ENCODE peak calls at places on chromosome 15, in nine cellular contexts. One of them, this sample, is unnamed.

GRCh38 chr15:63236272-63236671 is 41.1 kb upstream of the APH1B start:
- DNase-seq in fibroblast of mammary gland: peak
- DNase-seq in heart right ventricle: no peak
- DNase-seq in GM12865: no peak
- DNase-seq in lower leg skin: no peak
- DNase-seq in cardiac fibroblast: peak
- DNase-seq in uterus: no peak
- DNase-seq in foreskin fibroblast: peak
- DNase-seq in tibial artery: no peak
- DNase-seq in this sample: no peak

GRCh38 chr15:83871808-83872559 is 218.1 kb downstream of the ADAMTSL3 start:
- DNase-seq in cardiac fibroblast: peak
- DNase-seq in tibial artery: no peak
- DNase-seq in fibroblast of mammary gland: peak
- DNase-seq in heart right ventricle: no peak
- DNase-seq in uterus: no peak
- DNase-seq in GM12865: peak
- DNase-seq in lower leg skin: no peak
- DNase-seq in foreskin fibroblast: peak
- DNase-seq in this sample: peak

GRCh38 chr15:34754674-34755418 is at the start of gene GJD2:
- DNase-seq in fibroblast of mammary gland: no peak
- DNase-seq in cardiac fibroblast: no peak
- DNase-seq in tibial artery: no peak
- DNase-seq in lower leg skin: no peak
- DNase-seq in foreskin fibroblast: peak
- DNase-seq in GM12865: no peak
- DNase-seq in uterus: no peak
- DNase-seq in heart right ventricle: no peak
- DNase-seq in this sample: no peak

GRCh38 chr15:72358532-72359180 is 17.2 kb downstream of the HEXA start:
- DNase-seq in GM12865: peak
- DNase-seq in tibial artery: no peak
- DNase-seq in uterus: peak
- DNase-seq in lower leg skin: peak
- DNase-seq in fibroblast of mammary gland: peak
- DNase-seq in heart right ventricle: peak
- DNase-seq in cardiac fibroblast: peak
- DNase-seq in foreskin fibroblast: peak
- DNase-seq in this sample: peak

GRCh38 chr15:96361309-96362000 is 31.0 kb downstream of the NR2F2 start:
- DNase-seq in cardiac fibroblast: no peak
- DNase-seq in heart right ventricle: no peak
- DNase-seq in lower leg skin: no peak
- DNase-seq in tibial artery: no peak
- DNase-seq in GM12865: no peak
- DNase-seq in foreskin fibroblast: peak
- DNase-seq in fibroblast of mammary gland: no peak
- DNase-seq in uterus: no peak
- DNase-seq in this sample: no peak

GRCh38 chr15:69129026-69129385 is 31.4 kb upstream of the GLCE start:
- DNase-seq in cardiac fibroblast: no peak
- DNase-seq in GM12865: no peak
- DNase-seq in foreskin fibroblast: no peak
- DNase-seq in uterus: no peak
- DNase-seq in tibial artery: no peak
- DNase-seq in lower leg skin: no peak
- DNase-seq in fibroblast of mammary gland: no peak
- DNase-seq in heart right ventricle: no peak
- DNase-seq in this sample: no peak

GRCh38 chr15:63833246-63833696 is 477 bp downstream of the HERC1 start:
- DNase-seq in cardiac fibroblast: peak
- DNase-seq in fibroblast of mammary gland: peak
- DNase-seq in lower leg skin: peak
- DNase-seq in GM12865: peak
- DNase-seq in foreskin fibroblast: peak
- DNase-seq in uterus: peak
- DNase-seq in heart right ventricle: peak
- DNase-seq in tibial artery: peak
- DNase-seq in this sample: no peak

GRCh38 chr15:48358229-48358641 is 27.0 kb downstream of the DUT start:
- DNase-seq in foreskin fibroblast: peak
- DNase-seq in cardiac fibroblast: peak
- DNase-seq in uterus: no peak
- DNase-seq in lower leg skin: no peak
- DNase-seq in GM12865: peak
- DNase-seq in fibroblast of mammary gland: peak
- DNase-seq in tibial artery: no peak
- DNase-seq in heart right ventricle: no peak
- DNase-seq in this sample: no peak

GRCh38 chr15:62950455-62950854 is 92.1 kb upstream of the TPM1 start:
- DNase-seq in cardiac fibroblast: no peak
- DNase-seq in uterus: no peak
- DNase-seq in tibial artery: no peak
- DNase-seq in lower leg skin: no peak
- DNase-seq in heart right ventricle: no peak
- DNase-seq in GM12865: no peak
- DNase-seq in fibroblast of mammary gland: no peak
- DNase-seq in foreskin fibroblast: no peak
- DNase-seq in this sample: no peak

GRCh38 chr15:49045691-49046112 is 544 bp downstream of the SECISBP2L start:
- DNase-seq in foreskin fibroblast: peak
- DNase-seq in GM12865: peak
- DNase-seq in lower leg skin: no peak
- DNase-seq in tibial artery: no peak
- DNase-seq in uterus: no peak
- DNase-seq in fibroblast of mammary gland: peak
- DNase-seq in cardiac fibroblast: peak
- DNase-seq in heart right ventricle: no peak
- DNase-seq in this sample: no peak

GRCh38 chr15:69170597-69170996 is 10.2 kb downstream of the GLCE start:
- DNase-seq in cardiac fibroblast: no peak
- DNase-seq in heart right ventricle: no peak
- DNase-seq in uterus: no peak
- DNase-seq in GM12865: no peak
- DNase-seq in foreskin fibroblast: no peak
- DNase-seq in lower leg skin: no peak
- DNase-seq in tibial artery: no peak
- DNase-seq in fibroblast of mammary gland: no peak
- DNase-seq in this sample: no peak

GRCh38 chr15:42155546-42156265 is 730 bp downstream of the PLA2G4F start:
- DNase-seq in cardiac fibroblast: no peak
- DNase-seq in uterus: no peak
- DNase-seq in heart right ventricle: no peak
- DNase-seq in lower leg skin: peak
- DNase-seq in fibroblast of mammary gland: no peak
- DNase-seq in foreskin fibroblast: no peak
- DNase-seq in GM12865: no peak
- DNase-seq in tibial artery: peak
- DNase-seq in this sample: no peak

GRCh38 chr15:88803920-88804247 is 648 bp downstream of the ACAN start:
- DNase-seq in fibroblast of mammary gland: no peak
- DNase-seq in cardiac fibroblast: no peak
- DNase-seq in lower leg skin: no peak
- DNase-seq in GM12865: no peak
- DNase-seq in foreskin fibroblast: no peak
- DNase-seq in tibial artery: no peak
- DNase-seq in uterus: no peak
- DNase-seq in heart right ventricle: no peak
- DNase-seq in this sample: no peak

GRCh38 chr15:70545526-70545925 is 217.8 kb downstream of the UACA start:
- DNase-seq in fibroblast of mammary gland: no peak
- DNase-seq in GM12865: no peak
- DNase-seq in tibial artery: no peak
- DNase-seq in uterus: no peak
- DNase-seq in cardiac fibroblast: no peak
- DNase-seq in foreskin fibroblast: no peak
- DNase-seq in heart right ventricle: no peak
- DNase-seq in lower leg skin: no peak
- DNase-seq in this sample: no peak

GRCh38 chr15:55494927-55495326 is 13.1 kb downstream of the DNAAF4 start:
- DNase-seq in lower leg skin: no peak
- DNase-seq in heart right ventricle: no peak
- DNase-seq in foreskin fibroblast: no peak
- DNase-seq in fibroblast of mammary gland: no peak
- DNase-seq in tibial artery: no peak
- DNase-seq in uterus: no peak
- DNase-seq in GM12865: peak
- DNase-seq in cardiac fibroblast: no peak
- DNase-seq in this sample: no peak

GRCh38 chr15:55496716-55497115 is 11.3 kb downstream of the DNAAF4 start:
- DNase-seq in lower leg skin: no peak
- DNase-seq in heart right ventricle: no peak
- DNase-seq in foreskin fibroblast: no peak
- DNase-seq in fibroblast of mammary gland: no peak
- DNase-seq in GM12865: no peak
- DNase-seq in tibial artery: no peak
- DNase-seq in cardiac fibroblast: no peak
- DNase-seq in uterus: no peak
- DNase-seq in this sample: no peak

GRCh38 chr15:55499158-55499557 is 8.9 kb downstream of the DNAAF4 start:
- DNase-seq in lower leg skin: no peak
- DNase-seq in GM12865: peak
- DNase-seq in cardiac fibroblast: no peak
- DNase-seq in uterus: no peak
- DNase-seq in fibroblast of mammary gland: no peak
- DNase-seq in tibial artery: no peak
- DNase-seq in foreskin fibroblast: no peak
- DNase-seq in heart right ventricle: no peak
- DNase-seq in this sample: no peak
- H3K4me3 ChIP-seq in lower leg skin: no peak
- H3K4me3 ChIP-seq in GM12865: no peak
- H3K4me3 ChIP-seq in cardiac fibroblast: no peak
- H3K4me3 ChIP-seq in uterus: no peak
- H3K4me3 ChIP-seq in fibroblast of mammary gland: no peak
- H3K4me3 ChIP-seq in tibial artery: no peak
- H3K4me3 ChIP-seq in foreskin fibroblast: no peak
- H3K4me3 ChIP-seq in heart right ventricle: no peak
- H3K4me3 ChIP-seq in this sample: no peak

DNA sequence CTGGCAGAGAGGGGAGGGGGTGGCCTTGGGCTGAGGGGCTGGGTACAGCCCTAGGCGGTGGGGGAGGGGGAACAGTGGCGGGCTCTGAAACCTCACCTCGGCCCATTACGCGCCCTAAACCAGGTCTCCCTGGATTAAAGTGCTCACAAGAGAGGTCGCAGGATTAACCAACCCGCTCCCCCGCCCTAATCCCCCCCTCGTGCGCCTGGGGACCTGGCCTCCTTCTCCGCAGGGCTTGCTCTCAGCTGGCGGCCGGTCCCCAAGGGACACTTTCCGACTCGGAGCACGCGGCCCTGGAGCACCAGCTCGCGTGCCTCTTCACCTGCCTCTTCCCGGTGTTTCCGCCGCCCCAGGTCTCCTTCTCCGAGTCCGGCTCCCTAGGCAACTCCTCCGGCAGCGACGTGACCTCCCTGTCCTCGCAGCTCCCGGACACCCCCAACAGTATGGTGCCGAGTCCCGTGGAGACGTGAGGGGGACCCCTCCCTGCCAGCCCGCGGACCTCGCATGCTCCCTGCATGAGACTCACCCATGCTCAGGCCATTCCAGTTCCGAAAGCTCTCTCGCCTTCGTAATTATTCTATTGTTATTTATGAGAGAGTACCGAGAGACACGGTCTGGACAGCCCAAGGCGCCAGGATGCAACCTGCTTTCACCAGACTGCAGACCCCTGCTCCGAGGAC is 4.9 kb downstream of the ISL2 start:
- DNase-seq in GM12865: no peak
- DNase-seq in fibroblast of mammary gland: no peak
- DNase-seq in cardiac fibroblast: no peak
- DNase-seq in heart right ventricle: peak
- DNase-seq in uterus: no peak
- DNase-seq in lower leg skin: no peak
- DNase-seq in tibial artery: no peak
- DNase-seq in foreskin fibroblast: peak
- DNase-seq in this sample: no peak
- H3K4me3 ChIP-seq in GM12865: no peak
- H3K4me3 ChIP-seq in fibroblast of mammary gland: no peak
- H3K4me3 ChIP-seq in cardiac fibroblast: no peak
- H3K4me3 ChIP-seq in heart right ventricle: no peak
- H3K4me3 ChIP-seq in uterus: no peak
- H3K4me3 ChIP-seq in lower leg skin: no peak
- H3K4me3 ChIP-seq in tibial artery: no peak
- H3K4me3 ChIP-seq in foreskin fibroblast: peak
- H3K4me3 ChIP-seq in this sample: no peak

DNA sequence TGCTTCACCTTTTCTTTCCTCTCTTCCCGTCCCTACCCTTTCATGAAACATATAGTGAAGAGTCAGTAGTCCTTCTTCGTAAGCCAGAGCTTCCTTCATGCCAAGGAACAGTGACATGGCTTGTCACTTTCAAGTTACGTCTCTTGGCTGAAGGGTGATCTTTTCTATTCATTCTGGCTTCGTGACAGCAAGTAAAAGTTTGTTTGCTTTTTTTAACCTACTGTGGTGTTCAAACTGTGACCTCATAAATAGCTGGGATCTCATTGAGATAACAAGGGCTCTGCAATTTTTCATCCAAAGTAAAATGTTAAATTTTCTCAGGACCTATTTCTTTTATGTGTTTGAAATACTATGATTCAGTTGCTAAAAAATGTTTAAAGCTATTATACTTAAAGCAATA is 10.5 kb downstream of the CDIN1 start:
- DNase-seq in tibial artery: no peak
- DNase-seq in uterus: no peak
- DNase-seq in cardiac fibroblast: peak
- DNase-seq in heart right ventricle: no peak
- DNase-seq in lower leg skin: no peak
- DNase-seq in GM12865: no peak
- DNase-seq in fibroblast of mammary gland: peak
- DNase-seq in foreskin fibroblast: peak
- DNase-seq in this sample: no peak
- H3K4me3 ChIP-seq in tibial artery: no peak
- H3K4me3 ChIP-seq in uterus: no peak
- H3K4me3 ChIP-seq in cardiac fibroblast: no peak
- H3K4me3 ChIP-seq in heart right ventricle: no peak
- H3K4me3 ChIP-seq in lower leg skin: no peak
- H3K4me3 ChIP-seq in GM12865: no peak
- H3K4me3 ChIP-seq in fibroblast of mammary gland: no peak
- H3K4me3 ChIP-seq in foreskin fibroblast: no peak
- H3K4me3 ChIP-seq in this sample: no peak

DNA sequence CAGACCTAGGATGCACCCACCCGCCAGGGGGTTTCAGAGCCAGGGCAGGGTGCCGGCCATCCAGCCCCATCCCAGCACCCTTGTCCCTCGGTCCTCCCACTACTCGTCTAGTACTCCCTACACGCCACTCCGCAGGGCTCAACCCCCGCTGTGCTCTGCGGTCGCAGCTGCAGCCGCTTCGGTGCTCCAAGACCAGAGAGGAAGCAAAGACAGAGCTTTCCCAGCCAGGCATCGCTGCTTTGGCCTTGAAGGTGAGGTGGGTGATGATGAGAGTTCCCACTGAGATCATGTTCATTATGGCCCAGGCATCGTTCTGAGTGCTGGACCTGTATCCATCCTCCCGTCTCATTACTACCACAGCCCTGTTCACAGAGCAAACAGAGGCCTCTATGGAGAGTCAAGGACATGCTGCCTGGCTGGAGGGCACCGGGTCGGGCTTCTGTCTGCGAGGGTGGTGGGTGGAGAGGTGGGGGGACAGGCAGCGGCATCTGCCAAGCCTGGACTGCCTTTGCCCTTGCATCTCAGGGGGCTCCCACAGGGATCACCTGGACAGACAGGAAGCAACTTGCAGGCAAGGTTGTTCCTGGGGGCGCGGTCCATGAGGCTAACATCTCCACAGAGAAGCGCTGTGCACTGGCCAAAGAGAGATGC is 66.9 kb downstream of the KLF13 start:
- DNase-seq in cardiac fibroblast: no peak
- DNase-seq in lower leg skin: peak
- DNase-seq in tibial artery: no peak
- DNase-seq in uterus: no peak
- DNase-seq in heart right ventricle: peak
- DNase-seq in foreskin fibroblast: no peak
- DNase-seq in GM12865: no peak
- DNase-seq in fibroblast of mammary gland: no peak
- DNase-seq in this sample: no peak
- H3K4me3 ChIP-seq in cardiac fibroblast: no peak
- H3K4me3 ChIP-seq in lower leg skin: no peak
- H3K4me3 ChIP-seq in tibial artery: peak
- H3K4me3 ChIP-seq in uterus: no peak
- H3K4me3 ChIP-seq in heart right ventricle: no peak
- H3K4me3 ChIP-seq in foreskin fibroblast: no peak
- H3K4me3 ChIP-seq in GM12865: no peak
- H3K4me3 ChIP-seq in fibroblast of mammary gland: no peak
- H3K4me3 ChIP-seq in this sample: no peak